ENCODE peak calls at places on chromosomes 3 and 15, in five cellular contexts. K is activated naive CD8-positive, alpha-beta T cell treated with anti-CD3 and anti-CD28 coated beads for 36 hours; S is uterus; P is amniotic stem cell; U is stimulated activated CD8-positive, alpha-beta memory T cell treated with anti-CD3 and anti-CD28 coated beads, Interleukin-4, amount 100 ng/mL, for 24 hours. D is an unnamed sample.

GRCh38 chr3:186057594-186057993 is 51.3 kb downstream of the ETV5 start:
- DNase-seq in U (no peak), K (no peak), S (no peak), P (peak; percentile 42), D (no peak)

GRCh38 chr15:70426065-70426821 is 328.5 kb upstream of the TLE3 start:
- DNase-seq in P (no peak), S (no peak), K (no peak), U (no peak), D (no peak)

GRCh38 chr15:31163769-31164572 is 62.4 kb upstream of the TRPM1 start:
- DNase-seq in K (no peak), S (no peak), P (no peak), U (no peak), D (no peak)

GRCh38 chr3:104596551-104596950 is 770.2 kb upstream of the ALCAM start:
- DNase-seq in K (no peak), U (no peak), S (no peak), P (no peak), D (no peak)

GRCh38 chr15:29616512-29616911 is 205.8 kb downstream of the TJP1 start:
- DNase-seq in U (no peak), S (no peak), K (no peak), P (no peak), D (no peak)

GRCh38 chr3:126539558-126540250 is 15.7 kb downstream of the CHST13 start:
- DNase-seq in S (peak; percentile 5), K (no peak), P (no peak), U (no peak), D (no peak)

GRCh38 chr3:36477655-36478054 is 97.4 kb downstream of the STAC start:
- DNase-seq in U (no peak), P (no peak), S (no peak), K (no peak), D (no peak)

GRCh38 chr3:177680442-177680821 is 483.1 kb upstream of the TBL1XR1 start:
- DNase-seq in S (no peak), U (no peak), K (no peak), P (no peak), D (no peak)

GRCh38 chr15:62989366-62990055 is 53.0 kb upstream of the TPM1 start:
- DNase-seq in S (no peak), K (no peak), P (peak; percentile 24), U (no peak), D (no peak)

GRCh38 chr3:127351350-127351749 is 63.5 kb upstream of the PRR20G start:
- DNase-seq in U (no peak), P (no peak), S (no peak), K (no peak), D (no peak)

GRCh38 chr3:188360364-188360881 is 206.5 kb downstream of the LPP start:
- DNase-seq in U (no peak), S (no peak), P (no peak), K (no peak), D (no peak)

GRCh38 chr3:136532766-136533165 is 219.4 kb downstream of the STAG1 start:
- DNase-seq in U (no peak), K (no peak), P (no peak), S (no peak), D (no peak)

GRCh38 chr3:32934150-32934742 is 17.2 kb upstream of the CCR4 start:
- DNase-seq in S (no peak), U (no peak), K (no peak), P (no peak), D (no peak)

GRCh38 chr3:196596355-196596754 is 27.9 kb downstream of the FBXO45 start:
- DNase-seq in S (no peak), K (no peak), P (no peak), U (no peak), D (no peak)

GRCh38 chr3:195893916-195894315 is 14.4 kb downstream of the TNK2 start:
- DNase-seq in U (no peak), P (no peak), K (no peak), S (no peak), D (no peak)

GRCh38 chr3:50154840-50155490 is at the start of gene SEMA3F:
- DNase-seq in U (peak; percentile 53), S (peak; percentile 48), K (peak; percentile 80), P (peak; percentile 44), D (peak; percentile 34)

GRCh38 chr3:52670621-52671521 is 14.8 kb downstream of the PBRM1 start:
- DNase-seq in K (peak; percentile 53), P (peak; percentile 99), S (no peak), U (no peak), D (no peak)

GRCh38 chr3:99925584-99925983 is 107.9 kb downstream of the CMSS1 start:
- DNase-seq in K (no peak), S (peak; percentile 60), P (no peak), U (no peak), D (no peak)

GRCh38 chr15:101441706-101442105 is 47.8 kb downstream of the PCSK6 start:
- DNase-seq in P (no peak), K (no peak), S (no peak), U (no peak), D (no peak)

GRCh38 chr3:104411760-104412159 is 954.9 kb upstream of the ALCAM start:
- DNase-seq in S (no peak), K (no peak), P (no peak), U (no peak), D (no peak)

GRCh38 chr3:65146149-65146548 is 458.3 kb upstream of the ADAMTS9 start:
- DNase-seq in U (no peak), P (no peak), K (no peak), S (no peak), D (no peak)

GRCh38 chr3:194330579-194330978 is 20.5 kb downstream of the CPN2 start:
- DNase-seq in S (no peak), K (no peak), P (no peak), U (no peak), D (no peak)

GRCh38 chr3:79297242-79297641 is 470.6 kb downstream of the ROBO1 start:
- DNase-seq in S (no peak), U (no peak), K (no peak), P (peak; percentile 54), D (no peak)

GRCh38 chr15:34084086-34084485 is 17.6 kb downstream of the EMC7 start:
- DNase-seq in P (no peak), K (no peak), U (no peak), S (peak; percentile 26), D (no peak)

GRCh38 chr15:55742927-55743614 is at the start of gene PRTG:
- DNase-seq in K (no peak), U (no peak), P (peak; percentile 29), S (peak; percentile 77), D (no peak)

GRCh38 chr15:61654004-61654740 is 406.1 kb downstream of the VPS13C start:
- DNase-seq in U (no peak), S (no peak), K (no peak), P (no peak), D (no peak)

GRCh38 chr3:30578986-30579579 is 27.3 kb upstream of the TGFBR2 start:
- DNase-seq in P (no peak), U (no peak), K (no peak), S (peak; percentile 30), D (no peak)

GRCh38 chr15:94075349-94075748 is 156.0 kb upstream of the MCTP2 start:
- DNase-seq in K (no peak), U (no peak), S (peak; percentile 95), P (no peak), D (no peak)

GRCh38 chr3:140499114-140499757 is 178.6 kb upstream of the TRIM42 start:
- DNase-seq in K (no peak), S (no peak), U (no peak), P (no peak), D (no peak)

GRCh38 chr3:171775943-171776342 is 34.3 kb downstream of the PLD1 start:
- DNase-seq in K (no peak), U (no peak), P (no peak), S (no peak), D (no peak)

GRCh38 chr15:34496616-34497015 is 59.0 kb upstream of the GOLGA8A start:
- DNase-seq in U (no peak), P (no peak), S (no peak), K (no peak), D (no peak)

D was measured in T-cell.